ENCODE peak calls at places on chromosomes 1 and 21, in six cellular contexts. B, G, H, R, M and S are unnamed samples.

GRCh38 chr1:26861286-26861701 is 1.7 kb upstream of the SFN start:
- DNase-seq in B (no peak), G (no peak), H (peak), R (no peak), M (no peak), S (no peak)

GRCh38 chr1:10834770-10835412 is 38.4 kb upstream of the CASZ1 start:
- DNase-seq in B (no peak), G (no peak), H (no peak), R (no peak), M (no peak), S (no peak)

GRCh38 chr1:193211539-193211938 is 25.1 kb upstream of the B3GALT2 start:
- DNase-seq in B (no peak), G (no peak), H (peak), R (no peak), M (no peak), S (no peak)

GRCh38 chr1:152777510-152778137 is 2.7 kb downstream of the LCE1F start:
- DNase-seq in B (no peak), G (no peak), H (no peak), R (no peak), M (peak), S (no peak)

GRCh38 chr1:41958015-41958673 is 39.4 kb upstream of the HIVEP3 start:
- DNase-seq in B (no peak), G (no peak), H (no peak), R (no peak), M (no peak), S (no peak)

GRCh38 chr1:160197231-160197630 is 6.9 kb downstream of the CASQ1 start:
- DNase-seq in B (no peak), G (no peak), H (no peak), R (no peak), M (no peak), S (no peak)

GRCh38 chr1:208177656-208178055 is 66.5 kb downstream of the PLXNA2 start:
- DNase-seq in B (no peak), G (no peak), H (no peak), R (no peak), M (peak), S (no peak)

GRCh38 chr21:31337991-31338891 is 5.8 kb downstream of the TIAM1 start:
- DNase-seq in B (no peak), G (no peak), H (no peak), R (no peak), M (no peak), S (no peak)

GRCh38 chr1:192573499-192573898 is 2.1 kb upstream of the RGS1 start:
- DNase-seq in B (no peak), G (no peak), H (peak), R (no peak), M (no peak), S (no peak)

GRCh38 chr21:46118305-46118870 is 20.5 kb downstream of the COL6A2 start:
- DNase-seq in B (peak), G (peak), H (no peak), R (no peak), M (no peak), S (no peak)

GRCh38 chr1:24151175-24151533 is 8.2 kb upstream of the IL22RA1 start:
- DNase-seq in B (peak), G (no peak), H (no peak), R (no peak), M (peak), S (no peak)

GRCh38 chr1:199168895-199169294 is 530.1 kb downstream of the PTPRC start:
- DNase-seq in B (no peak), G (no peak), H (no peak), R (no peak), M (no peak), S (no peak)